ENCODE peak calls at places on chromosomes 16 and 17, in ten cellular contexts. F, X, C, U, G, I, P, D, S and L are unnamed samples.

GRCh38 chr17:37360632-37361031 is 15.2 kb upstream of the C17orf78 start:
- DNase-seq in F (no peak), X (no peak), C (no peak), U (peak), G (no peak), I (no peak), P (no peak), D (no peak), S (no peak), L (no peak)

GRCh38 chr16:73054732-73055481 is 7.0 kb upstream of the ZFHX3 start:
- DNase-seq in F (no peak), X (no peak), C (no peak), U (peak), G (no peak), I (no peak), P (no peak), D (no peak), S (no peak), L (no peak)

GRCh38 chr17:79843917-79844815 is 4.9 kb upstream of the CBX4 start:
- DNase-seq in F (no peak), X (no peak), C (peak), U (peak), G (peak), I (no peak), P (no peak), D (no peak), S (no peak), L (no peak)

GRCh38 chr17:48048321-48049140 is at the start of gene NFE2L1:
- DNase-seq in F (no peak), X (no peak), C (peak), U (peak), G (no peak), I (no peak), P (peak), D (no peak), S (peak), L (peak)

GRCh38 chr17:51056813-51057510 is 63.7 kb downstream of the SPAG9 start:
- DNase-seq in F (no peak), X (no peak), C (no peak), U (peak), G (peak), I (no peak), P (peak), D (peak), S (peak), L (no peak)

GRCh38 chr16:87897563-87898505 is 28.5 kb upstream of the SLC7A5 start:
- DNase-seq in F (peak), X (peak), C (no peak), U (no peak), G (no peak), I (no peak), P (no peak), D (no peak), S (no peak), L (peak)

GRCh38 chr17:36687736-36688135 is 86.4 kb downstream of the MRM1 start:
- DNase-seq in F (no peak), X (no peak), C (no peak), U (no peak), G (no peak), I (no peak), P (no peak), D (no peak), S (no peak), L (no peak)

GRCh38 chr16:2163211-2163881 is 7.8 kb downstream of the TRAF7 start:
- DNase-seq in F (no peak), X (no peak), C (no peak), U (no peak), G (no peak), I (no peak), P (no peak), D (no peak), S (no peak), L (no peak)

GRCh38 chr17:39543669-39544068 is 64.1 kb downstream of the NEUROD2 start:
- DNase-seq in F (no peak), X (no peak), C (no peak), U (no peak), G (no peak), I (no peak), P (no peak), D (no peak), S (no peak), L (no peak)

GRCh38 chr17:59893617-59894100 is 738 bp downstream of the RPS6KB1 start:
- DNase-seq in F (peak), X (no peak), C (no peak), U (peak), G (peak), I (no peak), P (no peak), D (no peak), S (peak), L (peak)

GRCh38 chr17:51422634-51423033 is 162.3 kb downstream of the UTP18 start:
- DNase-seq in F (no peak), X (no peak), C (no peak), U (no peak), G (no peak), I (no peak), P (no peak), D (no peak), S (no peak), L (no peak)

GRCh38 chr17:7235693-7236665 is 1.7 kb upstream of the DVL2 start:
- DNase-seq in F (no peak), X (no peak), C (peak), U (peak), G (no peak), I (no peak), P (no peak), D (no peak), S (no peak), L (no peak)

GRCh38 chr16:17457513-17457912 is 13.2 kb downstream of the XYLT1 start:
- DNase-seq in F (no peak), X (no peak), C (no peak), U (no peak), G (no peak), I (no peak), P (no peak), D (no peak), S (peak), L (no peak)

GRCh38 chr16:10988164-10988803 is 43.9 kb downstream of the CLEC16A start:
- DNase-seq in F (peak), X (peak), C (no peak), U (peak), G (no peak), I (no peak), P (no peak), D (no peak), S (no peak), L (no peak)

GRCh38 chr16:86051376-86052114 is 152.6 kb downstream of the IRF8 start:
- DNase-seq in F (no peak), X (no peak), C (no peak), U (no peak), G (no peak), I (no peak), P (no peak), D (no peak), S (no peak), L (no peak)

GRCh38 chr17:55305321-55306087 is 40.7 kb downstream of the HLF start:
- DNase-seq in F (no peak), X (no peak), C (no peak), U (no peak), G (no peak), I (no peak), P (no peak), D (no peak), S (no peak), L (no peak)

GRCh38 chr17:82424001-82424862 is 5.8 kb upstream of the OGFOD3 start:
- DNase-seq in F (no peak), X (no peak), C (no peak), U (peak), G (no peak), I (peak), P (no peak), D (no peak), S (no peak), L (peak)

GRCh38 chr16:85902366-85903155 is 3.6 kb downstream of the IRF8 start:
- DNase-seq in F (no peak), X (peak), C (no peak), U (no peak), G (peak), I (peak), P (no peak), D (no peak), S (no peak), L (peak)

GRCh38 chr17:147796-148740 is 10.7 kb downstream of the SCGB1C2 start:
- DNase-seq in F (no peak), X (no peak), C (peak), U (no peak), G (no peak), I (no peak), P (no peak), D (no peak), S (no peak), L (no peak)

GRCh38 chr17:1714980-1715802 is 5.0 kb upstream of the TLCD2 start:
- DNase-seq in F (no peak), X (no peak), C (peak), U (peak), G (no peak), I (no peak), P (no peak), D (no peak), S (no peak), L (peak)